ENCODE peak calls at places on chromosomes 7 and 10, in five cellular contexts. E is HEK293T, G is SK-N-SH, O is HepG2, U is K562. F is an unnamed sample.

GRCh38 chr7:108600399-108600798 is 30.7 kb downstream of the DNAJB9 start:
- DNase-seq in E (no peak), G (no peak), O (no peak), U (no peak), F (no peak)

GRCh38 chr7:115293628-115294236 is 371.8 kb downstream of the MDFIC start:
- DNase-seq in E (no peak), G (no peak), O (no peak), U (no peak), F (no peak)

GRCh38 chr7:117997862-117998825 is 124.9 kb upstream of the CTTNBP2 start:
- DNase-seq in E (no peak), G (no peak), O (no peak), U (no peak), F (no peak)

GRCh38 chr10:13219685-13220670 is 14.2 kb downstream of the UCMA start:
- DNase-seq in E (peak; percentile 61), G (no peak), O (peak; percentile 48), U (peak; percentile 76), F (peak; percentile 5)

GRCh38 chr10:133166504-133166827 is 6.4 kb downstream of the KNDC1 start:
- DNase-seq in E (no peak), G (no peak), O (no peak), U (no peak), F (no peak)

GRCh38 chr10:110793887-110794286 is 77.8 kb upstream of the PDCD4 start:
- DNase-seq in E (no peak), G (no peak), O (no peak), U (no peak), F (no peak)

GRCh38 chr7:77200542-77200941 is 923 bp upstream of the FGL2 start:
- DNase-seq in E (no peak), G (no peak), O (no peak), U (no peak), F (no peak)

GRCh38 chr7:151199196-151199874 is 11.0 kb downstream of the H2BK1 start:
- DNase-seq in E (no peak), G (no peak), O (no peak), U (no peak), F (no peak)

GRCh38 chr7:111931016-111931517 is 275.1 kb downstream of the DOCK4 start:
- DNase-seq in E (no peak), G (no peak), O (peak; percentile 96), U (no peak), F (no peak)

GRCh38 chr7:33986951-33987948 is 81.9 kb downstream of the BMPER start:
- DNase-seq in E (no peak), G (no peak), O (peak; percentile 27), U (peak; percentile 2), F (no peak)

GRCh38 chr10:11064832-11065231 is 47.2 kb downstream of the CELF2 start:
- DNase-seq in E (no peak), G (no peak), O (no peak), U (no peak), F (no peak)

GRCh38 chr10:77635402-77636227 is 2.0 kb downstream of the KCNMA1 start:
- DNase-seq in E (no peak), G (no peak), O (no peak), U (no peak), F (no peak)

DNA sequence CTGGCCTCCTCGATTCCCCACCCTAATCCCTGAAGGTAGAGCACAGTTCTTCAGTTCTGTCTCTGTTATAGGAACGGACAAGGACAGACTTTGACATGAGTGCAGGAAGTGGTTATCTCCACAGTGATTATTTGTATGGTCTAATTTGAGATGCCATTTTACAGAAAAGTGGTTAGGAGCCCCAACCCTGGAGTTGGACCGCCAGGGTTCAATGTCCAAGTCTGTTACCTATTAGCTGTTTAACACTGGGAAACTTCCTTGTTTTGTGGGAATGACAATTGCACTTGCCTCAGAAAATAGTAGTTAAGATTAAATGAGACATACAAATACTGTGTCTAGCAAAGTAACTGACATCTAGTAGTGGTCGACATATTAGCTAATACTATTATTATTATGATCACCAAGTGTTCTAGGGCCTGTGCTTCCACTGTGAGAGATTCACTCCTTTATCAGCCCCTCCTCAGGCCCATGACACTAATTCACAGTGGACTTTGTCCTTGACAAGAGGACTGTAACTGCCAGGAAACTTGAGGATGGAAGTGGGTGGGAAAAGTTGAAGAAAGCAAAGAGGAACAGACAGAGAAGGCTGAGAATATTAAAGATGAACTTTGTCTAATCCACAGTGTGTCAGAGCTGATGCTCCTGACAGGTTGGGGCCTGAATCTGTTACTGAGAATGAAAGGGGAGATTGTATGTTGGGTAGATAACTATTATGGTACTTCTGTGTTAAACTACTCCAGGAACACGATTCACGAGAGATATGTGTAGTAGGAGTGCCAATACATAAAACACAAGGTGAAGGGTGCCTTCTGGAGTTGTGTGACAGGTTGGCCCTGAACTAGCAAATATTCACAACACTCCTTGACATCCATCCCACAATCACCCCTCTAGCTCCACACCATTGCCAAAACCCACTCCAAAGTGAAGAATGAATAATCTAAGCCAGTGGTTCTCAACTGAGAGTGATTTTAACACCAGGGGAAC is 66.4 kb downstream of the TAC1 start:
- DNase-seq in E (no peak), G (no peak), O (no peak), U (no peak), F (no peak)
- TF ChIP-seq FOXM1 in E (no peak), G (no peak), O (no peak), U (no peak), F (no peak)

GRCh38 chr7:141271451-141271850 is 197.6 kb downstream of the TMEM178B start:
- DNase-seq in E (no peak), G (no peak), O (no peak), U (no peak), F (no peak)
- TF ChIP-seq FOXM1 in E (no peak), G (no peak), O (no peak), U (no peak), F (no peak)

DNA sequence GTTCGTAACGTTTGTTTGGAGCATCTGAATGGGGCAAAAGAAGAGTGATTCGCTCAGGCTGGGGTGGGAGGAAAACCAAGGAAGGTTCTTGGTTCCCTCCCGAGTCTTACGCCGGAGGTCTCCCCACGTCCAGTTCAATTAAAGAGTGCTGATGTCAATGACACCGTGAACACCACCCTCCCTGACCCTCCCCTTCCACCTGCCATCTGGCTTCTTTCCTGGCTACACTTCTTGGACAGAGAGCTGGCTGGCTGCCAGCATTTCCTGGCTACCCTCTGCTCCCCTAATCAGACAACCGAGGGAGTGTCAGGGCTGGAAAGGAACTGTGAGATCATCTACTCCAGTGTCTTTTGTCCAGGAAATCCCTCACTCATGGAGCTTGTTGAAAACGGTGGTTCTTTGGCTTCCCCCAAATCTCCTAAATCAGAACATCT is 24.1 kb upstream of the FFAR4 start:
- DNase-seq in E (no peak), G (peak; percentile 68), O (no peak), U (peak; percentile 19), F (no peak)
- TF ChIP-seq FOXM1 in E (no peak), G (no peak), O (no peak), U (no peak), F (no peak)

GRCh38 chr7:70285854-70286253 is 687.6 kb downstream of the AUTS2 start:
- DNase-seq in E (no peak), G (no peak), O (no peak), U (no peak), F (no peak)
- TF ChIP-seq FOXM1 in E (no peak), G (no peak), O (no peak), U (no peak), F (no peak)

DNA sequence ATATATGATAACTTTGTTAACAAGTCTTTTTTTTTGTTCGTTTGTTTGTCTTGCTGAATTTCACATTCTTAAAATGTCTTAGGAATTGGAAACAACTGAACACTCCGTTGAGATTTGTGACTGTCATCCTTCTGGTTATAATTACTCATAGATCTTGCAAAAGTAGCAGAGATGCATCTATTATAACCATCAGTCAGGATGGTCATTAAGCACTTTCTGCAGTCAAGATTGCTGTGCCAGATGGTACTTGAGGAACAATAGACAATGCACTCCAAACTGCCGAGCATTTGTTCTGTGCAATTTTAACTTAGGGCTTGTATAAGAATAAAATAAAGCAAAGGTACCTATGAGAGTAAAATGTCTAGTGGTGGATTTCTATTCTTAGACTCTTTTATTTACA is 710.1 kb upstream of the KCND2 start:
- DNase-seq in E (no peak), G (no peak), O (no peak), U (no peak), F (no peak)
- TF ChIP-seq FOXM1 in E (no peak), G (no peak), O (no peak), U (no peak), F (no peak)

F was measured in GM12878.